ENCODE peak calls at places on chromosomes 5 and 9, in four cellular contexts. Q, A, T and K are unnamed samples.

GRCh38 chr5:175824621-175825020 is 46.8 kb upstream of the CPLX2 start:
- DNase-seq in A (no peak), Q (no peak), T (no peak), K (no peak)

GRCh38 chr9:94111446-94111845 is 27.2 kb downstream of the PTPDC1 start:
- DNase-seq in A (no peak), Q (no peak), T (no peak), K (no peak)

GRCh38 chr9:109870365-109870764 is 90.4 kb downstream of the PALM2AKAP2 start:
- DNase-seq in T (no peak), A (no peak), Q (no peak), K (no peak)

GRCh38 chr5:173882632-173883031 is 5.5 kb upstream of the CPEB4 start:
- DNase-seq in T (peak), A (no peak), Q (no peak), K (no peak)

GRCh38 chr5:143554194-143554717 is 150.8 kb upstream of the NR3C1 start:
- DNase-seq in A (no peak), T (no peak), Q (no peak), K (no peak)

GRCh38 chr5:167294861-167295685 is 996.4 kb upstream of the WWC1 start:
- DNase-seq in A (no peak), T (no peak), Q (no peak), K (no peak)

GRCh38 chr5:38465045-38465444 is 91.4 kb downstream of the LIFR start:
- DNase-seq in T (no peak), Q (no peak), A (no peak), K (no peak)

GRCh38 chr5:94983861-94984535 is 300.9 kb downstream of the MCTP1 start:
- DNase-seq in A (no peak), T (no peak), Q (no peak), K (no peak)

GRCh38 chr5:3288325-3288724 is 307.3 kb upstream of the IRX1 start:
- DNase-seq in A (no peak), T (no peak), Q (no peak), K (no peak)

GRCh38 chr9:114321759-114322158 is 1.1 kb upstream of the ORM1 start:
- DNase-seq in T (no peak), Q (no peak), A (no peak), K (no peak)

GRCh38 chr5:175253597-175253996 is 190.4 kb downstream of the DRD1 start:
- DNase-seq in T (no peak), A (no peak), Q (no peak), K (no peak)

GRCh38 chr9:132694144-132694543 is 23.9 kb downstream of the GTF3C4 start:
- DNase-seq in T (peak), Q (no peak), A (no peak), K (no peak)

GRCh38 chr5:62560786-62561185 is 17.8 kb upstream of the LRRC70 start:
- DNase-seq in A (no peak), Q (no peak), T (no peak), K (no peak)

GRCh38 chr5:160173-160510 is 31.2 kb upstream of the LRRC14B start:
- DNase-seq in A (no peak), Q (no peak), T (no peak), K (no peak)

GRCh38 chr5:124889522-124889828 is 143.0 kb upstream of the ZNF608 start:
- DNase-seq in A (no peak), T (no peak), Q (no peak), K (no peak)

GRCh38 chr5:83428890-83429289 is 42.7 kb upstream of the VCAN start:
- DNase-seq in T (no peak), Q (no peak), A (no peak), K (no peak)

GRCh38 chr5:65815156-65815555 is 93.2 kb downstream of the NLN start:
- DNase-seq in A (no peak), Q (no peak), T (no peak), K (no peak)

GRCh38 chr5:138752341-138752950 is 779 bp upstream of the CTNNA1 start:
- DNase-seq in A (peak), Q (peak), T (peak), K (peak)

GRCh38 chr5:55601209-55601618 is 66.5 kb upstream of the PLPP1 start:
- DNase-seq in Q (no peak), A (peak), T (no peak), K (no peak)

GRCh38 chr5:65481635-65482271 is at the start of gene ADAMTS6:
- DNase-seq in Q (peak), T (peak), A (peak), K (peak)

GRCh38 chr9:131217321-131218031 is 58.8 kb downstream of the FAM78A start:
- DNase-seq in A (no peak), Q (no peak), T (no peak), K (no peak)

GRCh38 chr5:68460147-68460760 is 244.7 kb downstream of the PIK3R1 start:
- DNase-seq in Q (no peak), A (peak), T (peak), K (peak)

GRCh38 chr5:133624316-133624715 is 12.0 kb upstream of the FSTL4 start:
- DNase-seq in T (no peak), A (no peak), Q (no peak), K (no peak)

GRCh38 chr5:10658265-10658664 is 94.4 kb downstream of the ANKRD33B start:
- DNase-seq in Q (no peak), T (no peak), A (no peak), K (no peak)

GRCh38 chr9:121393318-121393717 is 23.3 kb upstream of the STOM start:
- DNase-seq in T (no peak), Q (no peak), A (no peak), K (no peak)

GRCh38 chr9:22238809-22239684 is 207.6 kb upstream of the DMRTA1 start:
- DNase-seq in Q (no peak), A (peak), T (no peak), K (peak)

GRCh38 chr5:54091416-54092130 is 218.8 kb downstream of the ARL15 start:
- DNase-seq in A (no peak), Q (no peak), T (no peak), K (no peak)

GRCh38 chr9:110192531-110193326 is 15.2 kb downstream of the C9orf152 start:
- DNase-seq in T (no peak), A (no peak), Q (no peak), K (no peak)

GRCh38 chr5:342501-343460 is 21.3 kb downstream of the AHRR start:
- DNase-seq in Q (no peak), A (no peak), T (no peak), K (peak)

GRCh38 chr5:25448190-25448621 is 803.4 kb upstream of the CDH10 start:
- DNase-seq in T (no peak), Q (no peak), A (no peak), K (no peak)

GRCh38 chr9:28024616-28025147 is 451.4 kb upstream of the C9orf72 start:
- DNase-seq in Q (no peak), T (no peak), A (no peak), K (no peak)

GRCh38 chr5:141522301-141522700 is 33.4 kb downstream of the PCDHGC5 start:
- DNase-seq in T (no peak), Q (no peak), A (no peak), K (no peak)

GRCh38 chr5:72166070-72166979 is 59.0 kb downstream of the MAP1B start:
- DNase-seq in T (peak), A (no peak), Q (peak), K (peak)

GRCh38 chr9:137286980-137287383 is 9.5 kb downstream of the TOR4A start:
- DNase-seq in Q (peak), A (peak), T (peak), K (peak)

GRCh38 chr5:151212361-151212899 is 11.5 kb downstream of the CCDC69 start:
- DNase-seq in A (no peak), T (no peak), Q (no peak), K (no peak)

GRCh38 chr9:2875218-2875977 is 31.5 kb upstream of the PUM3 start:
- DNase-seq in Q (no peak), T (no peak), A (no peak), K (no peak)

GRCh38 chr5:33235304-33235703 is 205.5 kb upstream of the TARS1 start:
- DNase-seq in Q (no peak), T (no peak), A (no peak), K (no peak)

GRCh38 chr5:135569755-135570452 is 8.9 kb downstream of the CXCL14 start:
- DNase-seq in Q (peak), T (peak), A (peak), K (peak)

GRCh38 chr5:177116631-177117373 is 16.8 kb upstream of the NSD1 start:
- DNase-seq in Q (peak), T (peak), A (no peak), K (no peak)
- TF ChIP-seq ELF4 in Q (peak), T (no peak), A (no peak), K (no peak)

GRCh38 chr5:9124071-9124470 is 421.8 kb downstream of the SEMA5A start:
- DNase-seq in Q (no peak), A (no peak), T (no peak), K (no peak)

GRCh38 chr5:9124837-9125236 is 421.0 kb downstream of the SEMA5A start:
- DNase-seq in Q (no peak), A (no peak), T (no peak), K (no peak)

GRCh38 chr5:9122528-9122927 is 423.3 kb downstream of the SEMA5A start:
- DNase-seq in A (no peak), Q (no peak), T (no peak), K (no peak)

GRCh38 chr5:9126490-9126889 is 419.4 kb downstream of the SEMA5A start:
- DNase-seq in A (no peak), Q (no peak), T (no peak), K (no peak)

DNA sequence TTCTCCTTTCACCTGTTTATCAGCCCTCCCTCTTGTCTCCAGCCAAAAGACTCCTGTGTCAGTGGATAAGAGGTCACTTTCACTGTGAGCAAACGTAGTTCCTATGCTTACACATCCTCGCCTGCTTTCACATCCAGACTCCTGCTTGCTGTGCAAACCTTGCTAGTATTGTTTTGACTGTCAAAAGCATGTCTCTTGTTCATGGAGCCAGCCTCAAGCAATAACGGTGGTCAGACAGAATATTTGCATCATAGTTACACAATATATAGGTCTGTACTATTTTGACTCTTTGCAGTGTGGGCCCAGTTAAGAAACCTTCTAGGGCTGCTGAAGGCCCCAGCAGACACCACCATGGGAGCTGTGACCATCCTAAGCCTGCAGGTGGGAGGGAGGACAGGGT is 420.0 kb downstream of the SEMA5A start:
- DNase-seq in T (no peak), Q (no peak), A (no peak), K (no peak)
- TF ChIP-seq ELF4 in T (no peak), Q (no peak), A (no peak), K (no peak)

GRCh38 chr9:20622330-20623020 is at the start of gene MLLT3:
- DNase-seq in T (no peak), A (peak), Q (peak), K (peak)

GRCh38 chr9:20623748-20624124 is 1.4 kb upstream of the MLLT3 start:
- DNase-seq in A (no peak), T (no peak), Q (no peak), K (no peak)

GRCh38 chr9:20621553-20622329 is 558 bp downstream of the MLLT3 start:
- DNase-seq in Q (peak), A (peak), T (no peak), K (peak)

GRCh38 chr9:20624201-20625002 is 2.1 kb upstream of the MLLT3 start:
- DNase-seq in A (peak), T (no peak), Q (peak), K (peak)

GRCh38 chr9:20623021-20623747 is 885 bp upstream of the MLLT3 start:
- DNase-seq in Q (peak), T (no peak), A (no peak), K (peak)
- TF ChIP-seq ELF4 in Q (no peak), T (no peak), A (no peak), K (no peak)

GRCh38 chr5:181260720-181261319 is at the start of gene TRIM52:
- DNase-seq in T (peak), A (peak), Q (peak), K (peak)
- TF ChIP-seq ELF4 in T (no peak), A (no peak), Q (no peak), K (peak)